ENCODE peak calls at places on chromosomes 3 and 15, in seven cellular contexts. One of them, this sample, is unnamed.

GRCh38 chr15:81002254-81003022 is 1.7 kb downstream of the TLNRD1 start:
- DNase-seq in SK-N-SH: no peak
- DNase-seq in H1: peak; percentile 65
- DNase-seq in HepG2: no peak
- DNase-seq in GM12878: no peak
- DNase-seq in GM12891: no peak
- DNase-seq in K562: no peak
- DNase-seq in this sample: no peak

GRCh38 chr15:58309993-58310928 is 121.5 kb upstream of the LIPC start:
- DNase-seq in HepG2: peak; percentile 6
- DNase-seq in K562: no peak
- DNase-seq in SK-N-SH: no peak
- DNase-seq in GM12891: no peak
- DNase-seq in GM12878: no peak
- DNase-seq in H1: no peak
- DNase-seq in this sample: no peak

GRCh38 chr3:10547413-10547812 is 42.0 kb upstream of the ATP2B2 start:
- DNase-seq in H1: peak; percentile 22
- DNase-seq in HepG2: no peak
- DNase-seq in GM12891: no peak
- DNase-seq in K562: no peak
- DNase-seq in SK-N-SH: no peak
- DNase-seq in GM12878: no peak
- DNase-seq in this sample: no peak

GRCh38 chr3:55453871-55454496 is 33.1 kb downstream of the WNT5A start:
- DNase-seq in GM12891: no peak
- DNase-seq in H1: no peak
- DNase-seq in K562: no peak
- DNase-seq in SK-N-SH: no peak
- DNase-seq in HepG2: no peak
- DNase-seq in GM12878: peak; percentile 1
- DNase-seq in this sample: no peak

GRCh38 chr3:49745986-49746385 is 22.2 kb upstream of the GMPPB start:
- DNase-seq in H1: no peak
- DNase-seq in K562: no peak
- DNase-seq in HepG2: no peak
- DNase-seq in SK-N-SH: no peak
- DNase-seq in GM12891: no peak
- DNase-seq in GM12878: no peak
- DNase-seq in this sample: no peak

GRCh38 chr15:58546635-58547627 is 115.1 kb downstream of the LIPC start:
- DNase-seq in K562: peak; percentile 97
- DNase-seq in SK-N-SH: peak; percentile 53
- DNase-seq in GM12878: no peak
- DNase-seq in H1: no peak
- DNase-seq in GM12891: no peak
- DNase-seq in HepG2: peak; percentile 83
- DNase-seq in this sample: no peak

GRCh38 chr15:52427804-52428203 is 100.9 kb downstream of the MYO5A start:
- DNase-seq in H1: no peak
- DNase-seq in SK-N-SH: peak; percentile 17
- DNase-seq in HepG2: no peak
- DNase-seq in GM12891: no peak
- DNase-seq in K562: no peak
- DNase-seq in GM12878: no peak
- DNase-seq in this sample: no peak

GRCh38 chr3:71254251-71254650 is 329.3 kb downstream of the FOXP1 start:
- DNase-seq in GM12878: no peak
- DNase-seq in GM12891: no peak
- DNase-seq in HepG2: peak; percentile 66
- DNase-seq in SK-N-SH: no peak
- DNase-seq in H1: no peak
- DNase-seq in K562: no peak
- DNase-seq in this sample: no peak

GRCh38 chr15:29678504-29679034 is 143.7 kb downstream of the TJP1 start:
- DNase-seq in H1: peak; percentile 38
- DNase-seq in K562: no peak
- DNase-seq in GM12891: no peak
- DNase-seq in HepG2: no peak
- DNase-seq in SK-N-SH: no peak
- DNase-seq in GM12878: no peak
- DNase-seq in this sample: no peak

GRCh38 chr3:143119009-143119914 is at the start of gene CHST2:
- DNase-seq in GM12878: no peak
- DNase-seq in HepG2: no peak
- DNase-seq in K562: peak; percentile 89
- DNase-seq in SK-N-SH: peak; percentile 94
- DNase-seq in H1: peak; percentile 79
- DNase-seq in GM12891: peak; percentile 88
- DNase-seq in this sample: peak; percentile 87

GRCh38 chr15:55937040-55937439 is 56.4 kb downstream of the NEDD4 start:
- DNase-seq in HepG2: no peak
- DNase-seq in K562: peak; percentile 50
- DNase-seq in GM12891: no peak
- DNase-seq in H1: no peak
- DNase-seq in SK-N-SH: no peak
- DNase-seq in GM12878: no peak
- DNase-seq in this sample: no peak

GRCh38 chr3:140843656-140844055 is 98.0 kb upstream of the SLC25A36 start:
- DNase-seq in SK-N-SH: peak; percentile 39
- DNase-seq in H1: no peak
- DNase-seq in HepG2: no peak
- DNase-seq in GM12891: no peak
- DNase-seq in K562: no peak
- DNase-seq in GM12878: no peak
- DNase-seq in this sample: no peak

GRCh38 chr15:62469478-62469873 is 304.4 kb upstream of the C2CD4B start:
- DNase-seq in H1: no peak
- DNase-seq in K562: no peak
- DNase-seq in SK-N-SH: no peak
- DNase-seq in GM12891: no peak
- DNase-seq in GM12878: no peak
- DNase-seq in HepG2: no peak
- DNase-seq in this sample: no peak

GRCh38 chr3:38992117-38992779 is 59.5 kb downstream of the SCN11A start:
- DNase-seq in GM12891: no peak
- DNase-seq in K562: no peak
- DNase-seq in H1: no peak
- DNase-seq in SK-N-SH: no peak
- DNase-seq in GM12878: no peak
- DNase-seq in HepG2: no peak
- DNase-seq in this sample: no peak

GRCh38 chr15:38557855-38558713 is 6.5 kb downstream of the RASGRP1 start:
- DNase-seq in K562: no peak
- DNase-seq in GM12891: no peak
- DNase-seq in GM12878: no peak
- DNase-seq in HepG2: no peak
- DNase-seq in SK-N-SH: no peak
- DNase-seq in H1: no peak
- DNase-seq in this sample: no peak

GRCh38 chr3:31251083-31251482 is 281.6 kb upstream of the STT3B start:
- DNase-seq in GM12891: no peak
- DNase-seq in GM12878: no peak
- DNase-seq in SK-N-SH: no peak
- DNase-seq in K562: no peak
- DNase-seq in H1: no peak
- DNase-seq in HepG2: no peak
- DNase-seq in this sample: no peak

GRCh38 chr3:31213869-31214486 is 318.7 kb upstream of the STT3B start:
- DNase-seq in SK-N-SH: no peak
- DNase-seq in K562: no peak
- DNase-seq in GM12891: no peak
- DNase-seq in H1: no peak
- DNase-seq in GM12878: peak; percentile 79
- DNase-seq in HepG2: no peak
- DNase-seq in this sample: no peak

GRCh38 chr15:80620141-80620540 is 75.0 kb upstream of the ABHD17C start:
- DNase-seq in SK-N-SH: no peak
- DNase-seq in GM12878: no peak
- DNase-seq in GM12891: no peak
- DNase-seq in H1: peak; percentile 19
- DNase-seq in HepG2: no peak
- DNase-seq in K562: no peak
- DNase-seq in this sample: no peak

GRCh38 chr3:42712344-42712648 is 9.7 kb upstream of the HHATL start:
- DNase-seq in H1: peak; percentile 29
- DNase-seq in SK-N-SH: no peak
- DNase-seq in GM12891: no peak
- DNase-seq in HepG2: no peak
- DNase-seq in K562: no peak
- DNase-seq in GM12878: no peak
- DNase-seq in this sample: no peak

GRCh38 chr3:171108066-171108465 is 81.5 kb upstream of the SLC2A2 start:
- DNase-seq in H1: no peak
- DNase-seq in HepG2: no peak
- DNase-seq in GM12878: no peak
- DNase-seq in K562: no peak
- DNase-seq in GM12891: no peak
- DNase-seq in SK-N-SH: no peak
- DNase-seq in this sample: no peak

GRCh38 chr3:14524311-14524711 is 15.8 kb downstream of the GRIP2 start:
- DNase-seq in GM12878: no peak
- DNase-seq in K562: no peak
- DNase-seq in H1: no peak
- DNase-seq in SK-N-SH: no peak
- DNase-seq in GM12891: no peak
- DNase-seq in HepG2: no peak
- DNase-seq in this sample: no peak

GRCh38 chr15:95291878-95292472 is 1038.5 kb upstream of the NR2F2 start:
- DNase-seq in HepG2: peak; percentile 28
- DNase-seq in SK-N-SH: peak; percentile 38
- DNase-seq in GM12891: peak; percentile 6
- DNase-seq in H1: no peak
- DNase-seq in K562: peak; percentile 64
- DNase-seq in GM12878: no peak
- DNase-seq in this sample: no peak

GRCh38 chr3:155018621-155019330 is 61.3 kb upstream of the MME start:
- DNase-seq in H1: no peak
- DNase-seq in HepG2: no peak
- DNase-seq in K562: peak; percentile 76
- DNase-seq in GM12891: no peak
- DNase-seq in GM12878: no peak
- DNase-seq in SK-N-SH: no peak
- DNase-seq in this sample: no peak

GRCh38 chr3:152183473-152183872 is 85.3 kb upstream of the MBNL1 start:
- DNase-seq in GM12891: no peak
- DNase-seq in SK-N-SH: peak; percentile 34
- DNase-seq in GM12878: no peak
- DNase-seq in HepG2: peak; percentile 54
- DNase-seq in H1: peak; percentile 53
- DNase-seq in K562: peak; percentile 88
- DNase-seq in this sample: no peak

GRCh38 chr3:10600159-10601125 is 95.1 kb upstream of the ATP2B2 start:
- DNase-seq in HepG2: no peak
- DNase-seq in SK-N-SH: peak; percentile 83
- DNase-seq in K562: no peak
- DNase-seq in GM12878: no peak
- DNase-seq in H1: no peak
- DNase-seq in GM12891: no peak
- DNase-seq in this sample: no peak

GRCh38 chr3:105827101-105827634 is 41.6 kb downstream of the CBLB start:
- DNase-seq in SK-N-SH: no peak
- DNase-seq in H1: no peak
- DNase-seq in GM12891: no peak
- DNase-seq in GM12878: peak; percentile 52
- DNase-seq in HepG2: no peak
- DNase-seq in K562: no peak
- DNase-seq in this sample: no peak

GRCh38 chr15:49082960-49083359 is 36.7 kb upstream of the SECISBP2L start:
- DNase-seq in GM12891: no peak
- DNase-seq in SK-N-SH: no peak
- DNase-seq in H1: no peak
- DNase-seq in GM12878: no peak
- DNase-seq in HepG2: no peak
- DNase-seq in K562: no peak
- DNase-seq in this sample: no peak
- TF ChIP-seq TAF1 in GM12891: no peak
- TF ChIP-seq TAF1 in SK-N-SH: no peak
- TF ChIP-seq TAF1 in H1: no peak
- TF ChIP-seq TAF1 in GM12878: no peak
- TF ChIP-seq TAF1 in HepG2: no peak
- TF ChIP-seq TAF1 in K562: no peak
- TF ChIP-seq TAF1 in this sample: no peak

GRCh38 chr15:68542771-68543544 is 35.8 kb upstream of the CORO2B start:
- DNase-seq in H1: no peak
- DNase-seq in GM12891: no peak
- DNase-seq in SK-N-SH: no peak
- DNase-seq in GM12878: no peak
- DNase-seq in K562: no peak
- DNase-seq in HepG2: peak; percentile 32
- DNase-seq in this sample: no peak
- TF ChIP-seq POLR2AphosphoS5 in H1: no peak
- TF ChIP-seq POLR2AphosphoS5 in GM12891: no peak
- TF ChIP-seq POLR2AphosphoS5 in SK-N-SH: peak; percentile 29
- TF ChIP-seq POLR2AphosphoS5 in GM12878: no peak
- TF ChIP-seq POLR2AphosphoS5 in K562: no peak
- TF ChIP-seq POLR2AphosphoS5 in HepG2: no peak
- TF ChIP-seq POLR2AphosphoS5 in this sample: no peak

GRCh38 chr3:157126365-157126764 is 33.6 kb downstream of the CCNL1 start:
- DNase-seq in GM12878: no peak
- DNase-seq in HepG2: no peak
- DNase-seq in H1: no peak
- DNase-seq in SK-N-SH: no peak
- DNase-seq in GM12891: no peak
- DNase-seq in K562: no peak
- DNase-seq in this sample: no peak

GRCh38 chr3:157125101-157125500 is 34.8 kb downstream of the CCNL1 start:
- DNase-seq in GM12891: no peak
- DNase-seq in HepG2: no peak
- DNase-seq in K562: no peak
- DNase-seq in GM12878: no peak
- DNase-seq in H1: no peak
- DNase-seq in SK-N-SH: no peak
- DNase-seq in this sample: no peak

GRCh38 chr3:157128771-157129671 is 30.9 kb downstream of the CCNL1 start:
- DNase-seq in H1: no peak
- DNase-seq in GM12891: no peak
- DNase-seq in GM12878: no peak
- DNase-seq in SK-N-SH: no peak
- DNase-seq in HepG2: peak; percentile 40
- DNase-seq in K562: no peak
- DNase-seq in this sample: no peak

GRCh38 chr3:157127831-157128767 is 31.8 kb downstream of the CCNL1 start:
- DNase-seq in GM12891: no peak
- DNase-seq in K562: peak; percentile 79
- DNase-seq in SK-N-SH: no peak
- DNase-seq in H1: no peak
- DNase-seq in HepG2: peak; percentile 78
- DNase-seq in GM12878: no peak
- DNase-seq in this sample: no peak

GRCh38 chr3:157127268-157127667 is 32.7 kb downstream of the CCNL1 start:
- DNase-seq in H1: no peak
- DNase-seq in K562: no peak
- DNase-seq in GM12878: no peak
- DNase-seq in SK-N-SH: no peak
- DNase-seq in GM12891: no peak
- DNase-seq in HepG2: no peak
- DNase-seq in this sample: no peak
- TF ChIP-seq TAF1 in H1: no peak
- TF ChIP-seq TAF1 in K562: no peak
- TF ChIP-seq TAF1 in GM12878: no peak
- TF ChIP-seq TAF1 in SK-N-SH: no peak
- TF ChIP-seq TAF1 in GM12891: no peak
- TF ChIP-seq TAF1 in HepG2: no peak
- TF ChIP-seq TAF1 in this sample: no peak

GRCh38 chr3:197450295-197450694 is 105.5 kb downstream of the BDH1 start:
- DNase-seq in GM12878: no peak
- DNase-seq in GM12891: no peak
- DNase-seq in SK-N-SH: no peak
- DNase-seq in HepG2: no peak
- DNase-seq in H1: no peak
- DNase-seq in K562: no peak
- DNase-seq in this sample: no peak
- TF ChIP-seq POLR2AphosphoS5 in GM12878: no peak
- TF ChIP-seq POLR2AphosphoS5 in GM12891: no peak
- TF ChIP-seq POLR2AphosphoS5 in SK-N-SH: no peak
- TF ChIP-seq POLR2AphosphoS5 in HepG2: no peak
- TF ChIP-seq POLR2AphosphoS5 in H1: no peak
- TF ChIP-seq POLR2AphosphoS5 in K562: no peak
- TF ChIP-seq POLR2AphosphoS5 in this sample: no peak